ENCODE peak calls at places on chromosomes 11 and 22, in eight cellular contexts. One of them, this sample, is unnamed.

GRCh38 chr11:74196781-74197486 is 25.8 kb downstream of the PPME1 start:
- DNase-seq in neural crest cell: no peak
- DNase-seq in GM20000: no peak
- DNase-seq in fibroblast of villous mesenchyme: no peak
- DNase-seq in HFFc6: no peak
- DNase-seq in Calu3: no peak
- DNase-seq in endothelial cell: no peak
- DNase-seq in fibroblast of lung: no peak
- DNase-seq in this sample: no peak

GRCh38 chr11:43561832-43562231 is 118.7 kb upstream of the HSD17B12 start:
- DNase-seq in HFFc6: no peak
- DNase-seq in fibroblast of lung: no peak
- DNase-seq in endothelial cell: no peak
- DNase-seq in Calu3: no peak
- DNase-seq in fibroblast of villous mesenchyme: no peak
- DNase-seq in neural crest cell: no peak
- DNase-seq in GM20000: no peak
- DNase-seq in this sample: no peak

GRCh38 chr22:48755332-48755949 is 1072.2 kb downstream of the BRD1 start:
- DNase-seq in fibroblast of villous mesenchyme: no peak
- DNase-seq in neural crest cell: no peak
- DNase-seq in Calu3: no peak
- DNase-seq in HFFc6: no peak
- DNase-seq in endothelial cell: no peak
- DNase-seq in GM20000: no peak
- DNase-seq in fibroblast of lung: no peak
- DNase-seq in this sample: no peak

GRCh38 chr11:128667873-128668272 is 26.0 kb upstream of the FLI1 start:
- DNase-seq in neural crest cell: no peak
- DNase-seq in endothelial cell: no peak
- DNase-seq in Calu3: no peak
- DNase-seq in fibroblast of villous mesenchyme: no peak
- DNase-seq in fibroblast of lung: no peak
- DNase-seq in GM20000: no peak
- DNase-seq in HFFc6: peak
- DNase-seq in this sample: no peak

GRCh38 chr11:134942633-134943032 is 530.6 kb upstream of the B3GAT1 start:
- DNase-seq in HFFc6: no peak
- DNase-seq in neural crest cell: no peak
- DNase-seq in fibroblast of villous mesenchyme: no peak
- DNase-seq in Calu3: no peak
- DNase-seq in endothelial cell: no peak
- DNase-seq in GM20000: no peak
- DNase-seq in fibroblast of lung: peak
- DNase-seq in this sample: no peak

GRCh38 chr11:20112291-20113146 is 47.8 kb downstream of the DBX1 start:
- DNase-seq in fibroblast of villous mesenchyme: peak
- DNase-seq in GM20000: no peak
- DNase-seq in fibroblast of lung: peak
- DNase-seq in neural crest cell: no peak
- DNase-seq in endothelial cell: no peak
- DNase-seq in HFFc6: peak
- DNase-seq in Calu3: peak
- DNase-seq in this sample: no peak

GRCh38 chr22:27846910-27847309 is 45.4 kb upstream of the MN1 start:
- DNase-seq in fibroblast of villous mesenchyme: no peak
- DNase-seq in GM20000: no peak
- DNase-seq in neural crest cell: no peak
- DNase-seq in HFFc6: no peak
- DNase-seq in endothelial cell: no peak
- DNase-seq in Calu3: no peak
- DNase-seq in fibroblast of lung: no peak
- DNase-seq in this sample: no peak

GRCh38 chr11:61024938-61025818 is 53.7 kb downstream of the CD6 start:
- DNase-seq in GM20000: no peak
- DNase-seq in fibroblast of lung: no peak
- DNase-seq in endothelial cell: no peak
- DNase-seq in Calu3: no peak
- DNase-seq in fibroblast of villous mesenchyme: no peak
- DNase-seq in HFFc6: no peak
- DNase-seq in neural crest cell: no peak
- DNase-seq in this sample: no peak

GRCh38 chr11:45409587-45409986 is 123.4 kb upstream of the SYT13 start:
- DNase-seq in GM20000: no peak
- DNase-seq in neural crest cell: no peak
- DNase-seq in HFFc6: peak
- DNase-seq in Calu3: no peak
- DNase-seq in endothelial cell: no peak
- DNase-seq in fibroblast of lung: no peak
- DNase-seq in fibroblast of villous mesenchyme: no peak
- DNase-seq in this sample: no peak

GRCh38 chr22:46587492-46588278 is 32.5 kb upstream of the GRAMD4 start:
- DNase-seq in Calu3: no peak
- DNase-seq in HFFc6: no peak
- DNase-seq in neural crest cell: no peak
- DNase-seq in GM20000: peak
- DNase-seq in endothelial cell: no peak
- DNase-seq in fibroblast of villous mesenchyme: no peak
- DNase-seq in fibroblast of lung: no peak
- DNase-seq in this sample: peak

DNA sequence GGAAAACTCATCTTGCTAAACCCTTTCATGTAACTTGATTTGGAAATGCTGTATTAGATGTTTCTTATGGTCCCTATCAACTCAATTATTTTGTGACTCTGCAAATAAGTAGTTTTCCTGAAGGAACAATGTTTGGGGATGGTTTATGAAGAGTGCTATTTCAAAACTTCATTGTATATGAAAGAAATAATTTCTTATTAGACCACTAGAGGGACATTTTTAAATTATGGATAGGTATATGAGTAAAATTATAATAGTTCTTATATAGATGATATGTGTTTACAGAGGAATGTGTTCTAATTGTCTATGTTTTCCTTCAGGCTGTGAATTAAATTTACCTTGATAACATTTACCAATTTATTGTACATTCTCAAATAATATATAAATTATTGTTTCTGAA is 509.4 kb upstream of the RAG2 start:
- DNase-seq in GM20000: no peak
- DNase-seq in endothelial cell: no peak
- DNase-seq in Calu3: no peak
- DNase-seq in neural crest cell: no peak
- DNase-seq in fibroblast of lung: no peak
- DNase-seq in HFFc6: no peak
- DNase-seq in fibroblast of villous mesenchyme: no peak
- DNase-seq in this sample: no peak
- TF ChIP-seq CTCF in GM20000: no peak
- TF ChIP-seq CTCF in endothelial cell: peak
- TF ChIP-seq CTCF in Calu3: no peak
- TF ChIP-seq CTCF in neural crest cell: peak
- TF ChIP-seq CTCF in fibroblast of lung: no peak
- TF ChIP-seq CTCF in HFFc6: peak
- TF ChIP-seq CTCF in fibroblast of villous mesenchyme: no peak
- TF ChIP-seq CTCF in this sample: no peak

GRCh38 chr11:72353861-72354260 is 80.5 kb downstream of the CLPB start:
- DNase-seq in endothelial cell: peak
- DNase-seq in Calu3: peak
- DNase-seq in fibroblast of villous mesenchyme: peak
- DNase-seq in fibroblast of lung: peak
- DNase-seq in HFFc6: no peak
- DNase-seq in neural crest cell: no peak
- DNase-seq in GM20000: no peak
- DNase-seq in this sample: no peak
- TF ChIP-seq CTCF in endothelial cell: no peak
- TF ChIP-seq CTCF in Calu3: peak
- TF ChIP-seq CTCF in fibroblast of villous mesenchyme: peak
- TF ChIP-seq CTCF in fibroblast of lung: peak
- TF ChIP-seq CTCF in HFFc6: peak
- TF ChIP-seq CTCF in neural crest cell: peak
- TF ChIP-seq CTCF in GM20000: no peak
- TF ChIP-seq CTCF in this sample: no peak

GRCh38 chr11:81569999-81570398 is 1163.7 kb downstream of the FAM181B start:
- DNase-seq in Calu3: no peak
- DNase-seq in neural crest cell: no peak
- DNase-seq in fibroblast of lung: no peak
- DNase-seq in fibroblast of villous mesenchyme: no peak
- DNase-seq in HFFc6: no peak
- DNase-seq in endothelial cell: no peak
- DNase-seq in GM20000: no peak
- DNase-seq in this sample: no peak
- TF ChIP-seq CTCF in Calu3: no peak
- TF ChIP-seq CTCF in neural crest cell: peak
- TF ChIP-seq CTCF in fibroblast of lung: no peak
- TF ChIP-seq CTCF in fibroblast of villous mesenchyme: no peak
- TF ChIP-seq CTCF in HFFc6: no peak
- TF ChIP-seq CTCF in endothelial cell: no peak
- TF ChIP-seq CTCF in GM20000: no peak
- TF ChIP-seq CTCF in this sample: no peak

GRCh38 chr22:23272834-23273233 is 92.5 kb downstream of the BCR start:
- DNase-seq in Calu3: no peak
- DNase-seq in fibroblast of villous mesenchyme: no peak
- DNase-seq in neural crest cell: no peak
- DNase-seq in GM20000: no peak
- DNase-seq in fibroblast of lung: no peak
- DNase-seq in endothelial cell: no peak
- DNase-seq in HFFc6: no peak
- DNase-seq in this sample: no peak
- TF ChIP-seq CTCF in Calu3: no peak
- TF ChIP-seq CTCF in fibroblast of villous mesenchyme: no peak
- TF ChIP-seq CTCF in neural crest cell: no peak
- TF ChIP-seq CTCF in GM20000: no peak
- TF ChIP-seq CTCF in fibroblast of lung: no peak
- TF ChIP-seq CTCF in endothelial cell: no peak
- TF ChIP-seq CTCF in HFFc6: no peak
- TF ChIP-seq CTCF in this sample: no peak

DNA sequence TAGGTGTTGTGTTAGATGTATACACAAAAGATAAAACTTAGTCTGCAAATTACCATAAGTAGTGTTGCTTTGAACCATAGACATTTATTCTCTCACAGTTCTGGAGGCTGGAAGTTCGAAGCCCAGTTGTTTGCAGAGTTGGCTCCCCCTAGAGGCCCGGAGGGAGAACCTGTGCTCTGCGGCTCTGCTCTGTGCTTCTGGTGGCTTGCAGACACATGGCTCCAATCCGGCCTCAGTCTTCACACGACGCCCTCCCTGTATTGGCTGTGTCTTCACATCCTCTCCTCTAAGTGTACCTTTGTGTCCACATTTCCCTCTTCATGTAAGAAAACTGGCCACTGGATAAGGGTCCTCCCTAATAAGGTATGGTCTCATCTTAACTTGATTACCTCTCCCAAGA is 128.4 kb downstream of the OPCML start:
- DNase-seq in GM20000: no peak
- DNase-seq in HFFc6: no peak
- DNase-seq in Calu3: no peak
- DNase-seq in fibroblast of lung: no peak
- DNase-seq in fibroblast of villous mesenchyme: no peak
- DNase-seq in endothelial cell: peak
- DNase-seq in neural crest cell: no peak
- DNase-seq in this sample: no peak
- TF ChIP-seq CTCF in GM20000: no peak
- TF ChIP-seq CTCF in HFFc6: no peak
- TF ChIP-seq CTCF in Calu3: no peak
- TF ChIP-seq CTCF in fibroblast of lung: no peak
- TF ChIP-seq CTCF in fibroblast of villous mesenchyme: no peak
- TF ChIP-seq CTCF in endothelial cell: peak
- TF ChIP-seq CTCF in neural crest cell: peak
- TF ChIP-seq CTCF in this sample: no peak

DNA sequence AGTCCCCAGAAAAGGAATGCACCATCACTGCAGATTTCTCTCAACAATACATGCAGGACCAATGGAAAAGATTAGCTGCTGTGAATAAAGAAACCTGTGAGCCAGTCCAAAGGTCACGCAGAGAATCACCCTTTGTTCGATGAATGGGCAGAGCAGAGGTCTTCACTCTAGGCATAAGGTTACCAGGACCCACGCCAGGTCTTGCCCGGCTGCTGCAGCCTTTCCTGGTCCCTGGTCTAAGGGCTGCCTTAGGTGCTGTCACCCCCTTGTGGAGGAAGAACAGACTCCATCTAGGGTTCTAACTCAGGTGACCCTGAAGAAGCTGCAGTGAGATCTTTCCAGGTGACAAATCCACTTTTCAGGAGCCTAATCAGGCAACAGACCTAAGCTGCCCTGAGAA is 29.0 kb upstream of the NAP1L4 start:
- DNase-seq in fibroblast of lung: peak
- DNase-seq in GM20000: peak
- DNase-seq in endothelial cell: peak
- DNase-seq in HFFc6: peak
- DNase-seq in neural crest cell: no peak
- DNase-seq in Calu3: peak
- DNase-seq in fibroblast of villous mesenchyme: no peak
- DNase-seq in this sample: peak
- TF ChIP-seq CTCF in fibroblast of lung: peak
- TF ChIP-seq CTCF in GM20000: peak
- TF ChIP-seq CTCF in endothelial cell: peak
- TF ChIP-seq CTCF in HFFc6: peak
- TF ChIP-seq CTCF in neural crest cell: peak
- TF ChIP-seq CTCF in Calu3: peak
- TF ChIP-seq CTCF in fibroblast of villous mesenchyme: peak
- TF ChIP-seq CTCF in this sample: peak

DNA sequence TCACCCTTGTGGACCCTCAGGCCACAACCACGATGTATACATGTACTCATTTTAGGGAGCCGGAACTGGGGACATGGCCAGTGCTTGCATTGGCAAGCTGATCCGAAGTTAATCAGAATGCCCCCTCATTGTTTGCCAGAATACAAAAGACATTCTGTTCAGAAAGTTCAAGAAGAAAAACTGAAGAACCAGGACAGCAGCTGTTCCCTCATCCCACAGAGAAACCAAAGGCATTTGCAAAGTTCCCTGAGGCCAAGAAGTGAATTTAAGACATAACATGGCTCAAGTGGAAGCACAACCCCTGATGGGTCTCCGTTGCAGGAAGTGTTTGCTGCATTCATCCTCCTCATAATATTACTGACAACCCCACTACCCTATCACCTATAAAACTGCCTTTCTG is 101.8 kb upstream of the AKIP1 start:
- DNase-seq in neural crest cell: no peak
- DNase-seq in endothelial cell: no peak
- DNase-seq in Calu3: no peak
- DNase-seq in fibroblast of lung: no peak
- DNase-seq in GM20000: no peak
- DNase-seq in fibroblast of villous mesenchyme: peak
- DNase-seq in HFFc6: no peak
- DNase-seq in this sample: no peak
- TF ChIP-seq CTCF in neural crest cell: no peak
- TF ChIP-seq CTCF in endothelial cell: no peak
- TF ChIP-seq CTCF in Calu3: no peak
- TF ChIP-seq CTCF in fibroblast of lung: no peak
- TF ChIP-seq CTCF in GM20000: no peak
- TF ChIP-seq CTCF in fibroblast of villous mesenchyme: no peak
- TF ChIP-seq CTCF in HFFc6: no peak
- TF ChIP-seq CTCF in this sample: no peak

This sample was measured in CD4-positive, alpha-beta T cell.